ENCODE peak calls at places on chromosomes 4 and X, in five cellular contexts. R is PC-3, I is HCT116, O is hepatocyte, F is OCI-LY7. L is an unnamed sample.

GRCh38 chr4:78799551-78800495 is 23.7 kb downstream of the BMP2K start:
- DNase-seq in F (no peak), R (no peak), O (no peak), I (no peak), L (no peak)

GRCh38 chrX:140510895-140511295 is 6.0 kb upstream of the SOX3 start:
- DNase-seq in I (no peak), O (no peak), R (no peak), F (no peak), L (no peak)

GRCh38 chr4:61886180-61886579 is 686.1 kb downstream of the ADGRL3 start:
- DNase-seq in I (no peak), F (no peak), O (peak), R (no peak), L (no peak)

GRCh38 chrX:9285342-9285771 is 179.5 kb upstream of the TBL1X start:
- DNase-seq in R (peak), F (no peak), I (no peak), O (no peak), L (no peak)

GRCh38 chrX:103464071-103464773 is 55.1 kb downstream of the RAB40A start:
- DNase-seq in O (peak), R (peak), F (peak), I (peak), L (peak)

GRCh38 chr4:89868999-89869589 is 25.6 kb upstream of the MMRN1 start:
- DNase-seq in F (no peak), R (peak), O (no peak), I (no peak), L (peak)

GRCh38 chr4:56958111-56958517 is 19.3 kb downstream of the NOA1 start:
- DNase-seq in I (no peak), R (peak), F (no peak), O (peak), L (no peak)

GRCh38 chrX:13119386-13119785 is 75.0 kb upstream of the FAM9C start:
- DNase-seq in R (peak), I (no peak), F (no peak), O (no peak), L (no peak)

GRCh38 chr4:86973668-86974067 is 38.9 kb downstream of the AFF1 start:
- DNase-seq in R (no peak), O (no peak), F (no peak), I (no peak), L (no peak)

DNA sequence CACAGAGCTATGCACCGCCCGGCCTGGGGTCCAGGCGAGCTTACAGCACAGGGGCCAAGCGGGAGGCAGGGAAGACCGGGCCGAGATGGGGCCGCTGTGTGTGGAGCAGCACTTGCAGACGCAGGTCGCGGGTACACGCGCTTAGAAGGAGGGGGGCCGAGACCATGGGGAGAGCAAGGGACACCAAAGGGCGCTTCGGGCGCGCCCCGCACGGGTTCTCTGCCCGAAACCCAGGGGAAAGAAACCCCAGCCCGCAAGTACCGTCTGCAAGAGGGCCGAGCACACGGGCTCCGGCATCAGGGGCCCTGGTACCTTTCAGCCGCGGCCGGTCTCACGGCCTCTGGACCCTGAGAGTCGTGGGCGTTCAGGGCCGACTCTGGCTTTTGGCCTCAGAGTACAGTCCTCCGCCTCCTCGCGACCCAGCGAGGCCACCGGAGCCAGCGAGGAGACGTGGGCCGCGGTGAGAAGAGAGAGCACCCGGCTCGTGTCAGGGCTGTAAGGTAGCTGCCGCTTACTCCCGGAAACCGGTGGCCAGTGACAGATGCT is 337 bp downstream of the EOLA2 start:
- DNase-seq in I (no peak), O (peak), F (no peak), R (no peak), L (peak)
- H3K4me2 ChIP-seq in I (peak), O (peak), F (peak), R (peak), L (peak)

GRCh38 chr4:98969813-98970212 is 25.7 kb upstream of the METAP1 start:
- DNase-seq in R (no peak), O (no peak), I (no peak), F (no peak), L (no peak)

GRCh38 chr4:98967916-98968315 is 27.6 kb upstream of the METAP1 start:
- DNase-seq in R (no peak), O (no peak), I (no peak), F (no peak), L (no peak)

GRCh38 chr4:98970386-98970785 is 25.1 kb upstream of the METAP1 start:
- DNase-seq in R (peak), F (no peak), I (no peak), O (no peak), L (no peak)
- H2AFZ ChIP-seq in R (peak), F (no peak), I (peak), O (no peak), L (no peak)

GRCh38 chrX:153055827-153056748 is at the start of gene PNMA3:
- DNase-seq in I (no peak), F (no peak), R (no peak), O (peak), L (no peak)
- TF ChIP-seq EZH2phosphoT487 in I (no peak), F (no peak), R (no peak), O (no peak), L (no peak)

DNA sequence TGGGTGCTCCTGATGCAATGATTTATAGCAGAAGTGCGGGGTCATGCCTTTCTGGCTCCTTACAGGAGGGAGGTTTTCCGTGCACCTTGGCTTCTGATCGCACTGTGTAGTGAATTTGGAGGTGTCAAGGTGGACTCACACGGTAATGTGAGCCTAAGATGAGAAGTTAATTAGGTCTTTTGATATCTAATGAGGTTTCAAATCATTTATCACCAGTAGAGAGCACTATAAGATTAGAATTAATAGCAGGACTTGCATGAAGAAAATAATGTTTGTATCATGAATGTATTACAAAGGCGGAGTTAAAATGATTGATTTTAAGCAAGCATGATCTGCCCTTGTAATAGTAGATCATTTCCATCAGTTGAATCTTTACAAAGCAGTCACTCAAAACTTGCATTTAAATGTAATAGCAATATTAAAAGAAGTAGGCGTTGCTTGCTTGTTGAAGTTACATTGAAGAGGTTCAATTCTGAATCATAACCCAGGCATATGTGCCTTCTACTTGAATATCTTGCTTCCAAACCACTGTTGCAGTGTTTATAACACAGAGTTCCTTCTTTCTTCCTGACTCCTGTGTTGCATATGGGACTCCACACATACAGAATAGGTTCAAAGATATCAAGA is 152.1 kb downstream of the FMR1NB start:
- DNase-seq in F (peak), I (no peak), O (no peak), R (no peak), L (peak)
- H3K4me2 ChIP-seq in F (peak), I (no peak), O (no peak), R (no peak), L (no peak)

GRCh38 chr4:74474345-74475099 is 29.6 kb downstream of the AREG start:
- DNase-seq in R (no peak), O (no peak), I (no peak), F (no peak), L (no peak)
- H2AFZ ChIP-seq in R (no peak), O (no peak), I (peak), F (no peak), L (no peak)

GRCh38 chrX:109732780-109733657 is at the start of gene ACSL4:
- DNase-seq in O (peak), I (peak), F (peak), R (peak), L (peak)

GRCh38 chrX:109735241-109735744 is 2.2 kb upstream of the ACSL4 start:
- DNase-seq in F (no peak), O (no peak), I (no peak), R (no peak), L (no peak)

GRCh38 chrX:109733658-109734022 is 583 bp upstream of the ACSL4 start:
- DNase-seq in R (no peak), I (no peak), O (no peak), F (no peak), L (no peak)

GRCh38 chrX:109732319-109732779 is 708 bp downstream of the ACSL4 start:
- DNase-seq in I (no peak), O (peak), R (peak), F (peak), L (peak)
- TF ChIP-seq EZH2phosphoT487 in I (no peak), O (no peak), R (no peak), F (no peak), L (no peak)

GRCh38 chr4:8870647-8871416 is 807 bp downstream of the HMX1 start:
- DNase-seq in O (no peak), F (no peak), I (no peak), R (no peak), L (no peak)

GRCh38 chr4:8874896-8875680 is 3.4 kb upstream of the HMX1 start:
- DNase-seq in F (peak), R (no peak), O (no peak), I (no peak), L (no peak)

GRCh38 chr4:8874003-8874895 is 2.6 kb upstream of the HMX1 start:
- DNase-seq in I (no peak), R (no peak), F (no peak), O (no peak), L (no peak)

GRCh38 chr4:8871417-8872401 is at the start of gene HMX1:
- DNase-seq in F (no peak), I (no peak), O (peak), R (no peak), L (no peak)

GRCh38 chr4:8872402-8873291 is 1.0 kb upstream of the HMX1 start:
- DNase-seq in I (no peak), O (no peak), R (no peak), F (no peak), L (no peak)
- H3K4me2 ChIP-seq in I (no peak), O (peak), R (no peak), F (no peak), L (no peak)

GRCh38 chr4:183412836-183413561 is 31.4 kb upstream of the CDKN2AIP start:
- DNase-seq in R (no peak), F (no peak), I (no peak), O (no peak), L (no peak)
- H2AFZ ChIP-seq in R (no peak), F (no peak), I (no peak), O (no peak), L (no peak)

L was measured in MM.1S.